ENCODE peak calls at places on chromosomes 16 and 17, in four cellular contexts. One of them, this sample, is unnamed.

GRCh38 chr16:47780213-47780612 is 319.1 kb downstream of the PHKB start:
- DNase-seq in PC-3: no peak
- DNase-seq in AG10803: no peak
- DNase-seq in fibroblast of the aortic adventitia: no peak
- DNase-seq in this sample: no peak

GRCh38 chr17:21549107-21549687 is 143.1 kb upstream of the KCNJ18 start:
- DNase-seq in PC-3: peak; percentile 40
- DNase-seq in AG10803: peak; percentile 63
- DNase-seq in fibroblast of the aortic adventitia: peak; percentile 66
- DNase-seq in this sample: no peak

GRCh38 chr17:43146649-43147048 is 21.5 kb upstream of the BRCA1 start:
- DNase-seq in PC-3: no peak
- DNase-seq in AG10803: no peak
- DNase-seq in fibroblast of the aortic adventitia: no peak
- DNase-seq in this sample: no peak

GRCh38 chr16:73125860-73126259 is 77.9 kb upstream of the ZFHX3 start:
- DNase-seq in PC-3: peak; percentile 13
- DNase-seq in AG10803: peak; percentile 83
- DNase-seq in fibroblast of the aortic adventitia: peak; percentile 92
- DNase-seq in this sample: peak; percentile 56

GRCh38 chr17:55264640-55265298 is at the start of gene HLF:
- DNase-seq in PC-3: peak; percentile 70
- DNase-seq in AG10803: peak; percentile 62
- DNase-seq in fibroblast of the aortic adventitia: peak; percentile 55
- DNase-seq in this sample: peak; percentile 51

GRCh38 chr16:50326835-50327465 is 41.8 kb downstream of the BRD7 start:
- DNase-seq in PC-3: peak; percentile 58
- DNase-seq in AG10803: peak; percentile 40
- DNase-seq in fibroblast of the aortic adventitia: peak; percentile 47
- DNase-seq in this sample: peak; percentile 63

GRCh38 chr17:3812284-3812683 is 11.3 kb upstream of the ITGAE start:
- DNase-seq in PC-3: no peak
- DNase-seq in AG10803: no peak
- DNase-seq in fibroblast of the aortic adventitia: no peak
- DNase-seq in this sample: no peak

GRCh38 chr17:27596571-27597187 is 34.3 kb upstream of the LGALS9 start:
- DNase-seq in PC-3: no peak
- DNase-seq in AG10803: no peak
- DNase-seq in fibroblast of the aortic adventitia: no peak
- DNase-seq in this sample: no peak

GRCh38 chr16:11668590-11669379 is 530 bp downstream of the SNN start:
- DNase-seq in PC-3: no peak
- DNase-seq in AG10803: no peak
- DNase-seq in fibroblast of the aortic adventitia: no peak
- DNase-seq in this sample: no peak

GRCh38 chr16:19542138-19542821 is 13.2 kb upstream of the VPS35L start:
- DNase-seq in PC-3: no peak
- DNase-seq in AG10803: no peak
- DNase-seq in fibroblast of the aortic adventitia: no peak
- DNase-seq in this sample: no peak

GRCh38 chr17:41178341-41178740 is 320 bp upstream of the KRTAP4-2 start:
- DNase-seq in PC-3: peak; percentile 43
- DNase-seq in AG10803: peak; percentile 46
- DNase-seq in fibroblast of the aortic adventitia: peak; percentile 22
- DNase-seq in this sample: no peak

GRCh38 chr16:49911430-49911829 is 55.5 kb upstream of the ZNF423 start:
- DNase-seq in PC-3: no peak
- DNase-seq in AG10803: no peak
- DNase-seq in fibroblast of the aortic adventitia: no peak
- DNase-seq in this sample: no peak

GRCh38 chr17:40932608-40933007 is 4.8 kb downstream of the KRT23 start:
- DNase-seq in PC-3: no peak
- DNase-seq in AG10803: no peak
- DNase-seq in fibroblast of the aortic adventitia: no peak
- DNase-seq in this sample: no peak

GRCh38 chr17:55705847-55706246 is 16.8 kb downstream of the TMEM100 start:
- DNase-seq in PC-3: peak; percentile 82
- DNase-seq in AG10803: no peak
- DNase-seq in fibroblast of the aortic adventitia: no peak
- DNase-seq in this sample: no peak

GRCh38 chr16:894841-895240 is 75.9 kb downstream of the LMF1 start:
- DNase-seq in PC-3: no peak
- DNase-seq in AG10803: no peak
- DNase-seq in fibroblast of the aortic adventitia: no peak
- DNase-seq in this sample: no peak

GRCh38 chr17:58507123-58507634 is 7.3 kb downstream of the MTMR4 start:
- DNase-seq in PC-3: no peak
- DNase-seq in AG10803: peak; percentile 16
- DNase-seq in fibroblast of the aortic adventitia: no peak
- DNase-seq in this sample: peak; percentile 30

GRCh38 chr17:65550075-65550635 is 11.3 kb downstream of the AXIN2 start:
- DNase-seq in PC-3: no peak
- DNase-seq in AG10803: no peak
- DNase-seq in fibroblast of the aortic adventitia: no peak
- DNase-seq in this sample: no peak

GRCh38 chr17:40596261-40596919 is 31.1 kb upstream of the CCR7 start:
- DNase-seq in PC-3: no peak
- DNase-seq in AG10803: no peak
- DNase-seq in fibroblast of the aortic adventitia: no peak
- DNase-seq in this sample: peak; percentile 14

GRCh38 chr17:12180644-12181261 is 160.1 kb downstream of the MAP2K4 start:
- DNase-seq in PC-3: peak; percentile 74
- DNase-seq in AG10803: peak; percentile 57
- DNase-seq in fibroblast of the aortic adventitia: peak; percentile 78
- DNase-seq in this sample: peak; percentile 69

GRCh38 chr17:8480011-8480976 is 44.6 kb downstream of the NDEL1 start:
- DNase-seq in PC-3: no peak
- DNase-seq in AG10803: no peak
- DNase-seq in fibroblast of the aortic adventitia: no peak
- DNase-seq in this sample: no peak

DNA sequence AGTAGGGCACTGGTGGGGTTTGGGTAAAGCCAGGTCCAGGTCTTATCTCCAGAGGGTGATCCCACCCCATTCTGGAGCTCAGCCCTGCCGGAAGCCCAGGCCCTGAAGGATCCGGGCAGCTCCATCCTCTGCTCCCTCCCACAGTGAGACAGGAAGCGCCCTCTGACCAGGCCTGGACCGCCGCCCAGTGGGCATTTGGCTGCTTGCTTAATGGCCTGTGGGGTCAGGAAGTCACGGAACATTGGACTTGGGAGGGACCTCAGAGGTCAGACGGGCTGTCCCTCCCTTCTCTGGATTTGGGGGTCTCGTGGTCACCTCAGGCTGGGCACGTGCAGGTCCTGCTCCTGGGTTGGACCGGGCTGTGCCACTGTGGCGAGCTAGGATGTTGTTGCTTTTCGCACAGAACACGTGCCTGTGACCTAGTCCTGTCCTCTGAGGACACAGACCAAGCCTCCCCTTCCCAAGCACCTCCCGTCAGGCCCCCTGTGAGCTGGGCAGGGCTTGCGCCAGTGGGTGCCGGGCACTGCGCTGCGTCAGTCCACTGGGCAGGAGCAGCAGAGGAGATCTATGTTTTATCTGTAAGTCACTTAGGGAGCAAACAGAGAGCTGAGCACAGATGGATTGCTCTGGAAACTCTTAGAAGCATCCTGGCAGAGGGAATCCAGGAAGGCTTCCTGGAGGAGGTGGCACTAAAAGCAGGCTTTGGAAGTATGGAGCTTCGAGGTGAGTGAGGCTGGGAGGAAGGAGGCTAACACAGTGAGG is 49.4 kb upstream of the GSE1 start:
- DNase-seq in PC-3: peak; percentile 4
- DNase-seq in AG10803: peak; percentile 34
- DNase-seq in fibroblast of the aortic adventitia: no peak
- DNase-seq in this sample: peak; percentile 83
- TF ChIP-seq CTCF in PC-3: no peak
- TF ChIP-seq CTCF in AG10803: no peak
- TF ChIP-seq CTCF in fibroblast of the aortic adventitia: no peak
- TF ChIP-seq CTCF in this sample: peak; percentile 53

GRCh38 chr16:87012954-87013938 is 303.9 kb downstream of the C16orf95 start:
- DNase-seq in PC-3: no peak
- DNase-seq in AG10803: no peak
- DNase-seq in fibroblast of the aortic adventitia: no peak
- DNase-seq in this sample: peak; percentile 38

GRCh38 chr16:87014112-87014511 is 303.1 kb downstream of the C16orf95 start:
- DNase-seq in PC-3: no peak
- DNase-seq in AG10803: no peak
- DNase-seq in fibroblast of the aortic adventitia: no peak
- DNase-seq in this sample: no peak

GRCh38 chr16:87016636-87017035 is 300.6 kb downstream of the C16orf95 start:
- DNase-seq in PC-3: no peak
- DNase-seq in AG10803: no peak
- DNase-seq in fibroblast of the aortic adventitia: no peak
- DNase-seq in this sample: no peak

GRCh38 chr16:87016056-87016455 is 301.1 kb downstream of the C16orf95 start:
- DNase-seq in PC-3: no peak
- DNase-seq in AG10803: no peak
- DNase-seq in fibroblast of the aortic adventitia: no peak
- DNase-seq in this sample: no peak

DNA sequence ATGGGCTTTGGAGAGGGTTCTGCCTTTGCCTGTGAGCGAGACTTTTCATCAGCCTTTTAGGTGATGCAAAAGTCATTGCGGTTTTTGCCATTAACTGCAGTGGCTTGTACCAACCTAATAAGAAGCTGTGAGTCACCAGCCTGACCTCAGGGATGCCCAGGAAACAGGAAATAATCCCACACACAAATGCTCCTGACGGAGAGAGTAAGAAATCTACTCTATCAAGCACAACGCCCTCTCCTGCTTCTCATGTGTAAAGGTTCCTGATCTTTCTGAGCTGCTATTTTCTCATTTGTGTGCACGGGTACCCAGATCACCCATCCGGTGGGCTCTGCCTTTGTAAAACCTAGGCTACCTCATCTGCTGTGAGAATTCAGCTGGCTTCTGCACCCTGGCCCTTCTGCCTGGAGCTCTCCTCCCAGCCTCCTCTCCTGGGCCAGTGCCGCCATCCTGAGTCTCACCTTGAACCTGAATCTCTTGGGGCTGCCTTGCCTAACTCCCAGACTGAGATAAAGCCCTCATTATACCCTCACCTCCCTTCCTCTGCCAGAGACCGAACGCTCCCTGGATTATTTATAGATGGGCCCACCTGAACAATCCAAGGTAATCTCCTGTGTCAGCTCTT is 299.7 kb downstream of the C16orf95 start:
- DNase-seq in PC-3: peak; percentile 80
- DNase-seq in AG10803: peak; percentile 79
- DNase-seq in fibroblast of the aortic adventitia: peak; percentile 68
- DNase-seq in this sample: peak; percentile 86
- TF ChIP-seq CTCF in PC-3: peak; percentile 63
- TF ChIP-seq CTCF in AG10803: peak; percentile 50
- TF ChIP-seq CTCF in fibroblast of the aortic adventitia: peak; percentile 24
- TF ChIP-seq CTCF in this sample: peak; percentile 41

DNA sequence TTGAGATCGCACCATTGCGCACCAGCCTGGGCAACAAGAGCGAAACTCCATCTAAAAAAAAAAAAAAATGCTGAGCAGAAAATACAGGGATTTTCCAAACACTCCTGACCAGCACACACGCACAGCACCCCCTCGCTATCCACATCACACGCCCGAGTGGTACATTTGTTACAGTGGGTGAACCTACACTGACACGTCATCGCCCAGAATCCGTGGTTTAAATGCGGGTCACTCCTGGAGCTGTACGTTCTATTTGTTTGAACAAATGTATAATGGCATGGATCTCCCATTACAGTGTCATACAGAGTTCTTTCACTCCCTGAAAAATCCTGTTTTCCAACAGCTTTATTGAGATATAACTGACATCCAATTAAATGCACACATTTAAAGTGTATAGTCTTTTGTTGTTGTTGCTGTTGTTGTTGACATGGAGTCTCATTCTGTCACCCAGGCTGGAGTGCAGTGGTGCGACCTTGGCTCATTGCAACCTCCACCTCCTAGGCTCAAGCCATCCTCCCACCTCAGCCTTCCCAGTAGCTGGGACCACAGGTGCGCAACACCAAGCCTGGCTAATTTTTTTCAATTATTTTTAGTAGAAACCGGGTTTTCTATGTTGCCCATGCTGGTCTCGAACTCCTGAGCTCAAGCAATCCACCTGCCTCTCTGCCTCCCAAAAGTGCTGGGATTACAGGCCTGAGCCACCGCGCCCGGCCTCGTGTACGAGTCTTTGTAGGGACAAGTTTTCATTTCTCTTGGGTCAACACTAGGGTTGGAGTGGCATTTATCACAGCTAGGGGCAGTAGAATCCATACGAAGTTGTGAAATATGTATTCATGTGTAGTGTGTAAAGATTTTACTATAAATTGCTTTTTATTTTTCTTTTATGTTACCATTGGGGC is 4.4 kb upstream of the CARHSP1 start:
- DNase-seq in PC-3: no peak
- DNase-seq in AG10803: no peak
- DNase-seq in fibroblast of the aortic adventitia: no peak
- DNase-seq in this sample: no peak
- TF ChIP-seq CTCF in PC-3: peak; percentile 34
- TF ChIP-seq CTCF in AG10803: peak; percentile 17
- TF ChIP-seq CTCF in fibroblast of the aortic adventitia: peak; percentile 14
- TF ChIP-seq CTCF in this sample: peak; percentile 21

GRCh38 chr16:88857728-88858339 is 907 bp downstream of the TRAPPC2L start:
- DNase-seq in PC-3: peak; percentile 67
- DNase-seq in AG10803: peak; percentile 72
- DNase-seq in fibroblast of the aortic adventitia: peak; percentile 75
- DNase-seq in this sample: peak; percentile 79
- TF ChIP-seq CTCF in PC-3: peak; percentile 76
- TF ChIP-seq CTCF in AG10803: peak; percentile 79
- TF ChIP-seq CTCF in fibroblast of the aortic adventitia: peak; percentile 89
- TF ChIP-seq CTCF in this sample: peak; percentile 81

GRCh38 chr17:75496005-75496404 is 19.3 kb downstream of the CASKIN2 start:
- DNase-seq in PC-3: no peak
- DNase-seq in AG10803: no peak
- DNase-seq in fibroblast of the aortic adventitia: no peak
- DNase-seq in this sample: no peak
- TF ChIP-seq CTCF in PC-3: no peak
- TF ChIP-seq CTCF in AG10803: no peak
- TF ChIP-seq CTCF in fibroblast of the aortic adventitia: no peak
- TF ChIP-seq CTCF in this sample: no peak

DNA sequence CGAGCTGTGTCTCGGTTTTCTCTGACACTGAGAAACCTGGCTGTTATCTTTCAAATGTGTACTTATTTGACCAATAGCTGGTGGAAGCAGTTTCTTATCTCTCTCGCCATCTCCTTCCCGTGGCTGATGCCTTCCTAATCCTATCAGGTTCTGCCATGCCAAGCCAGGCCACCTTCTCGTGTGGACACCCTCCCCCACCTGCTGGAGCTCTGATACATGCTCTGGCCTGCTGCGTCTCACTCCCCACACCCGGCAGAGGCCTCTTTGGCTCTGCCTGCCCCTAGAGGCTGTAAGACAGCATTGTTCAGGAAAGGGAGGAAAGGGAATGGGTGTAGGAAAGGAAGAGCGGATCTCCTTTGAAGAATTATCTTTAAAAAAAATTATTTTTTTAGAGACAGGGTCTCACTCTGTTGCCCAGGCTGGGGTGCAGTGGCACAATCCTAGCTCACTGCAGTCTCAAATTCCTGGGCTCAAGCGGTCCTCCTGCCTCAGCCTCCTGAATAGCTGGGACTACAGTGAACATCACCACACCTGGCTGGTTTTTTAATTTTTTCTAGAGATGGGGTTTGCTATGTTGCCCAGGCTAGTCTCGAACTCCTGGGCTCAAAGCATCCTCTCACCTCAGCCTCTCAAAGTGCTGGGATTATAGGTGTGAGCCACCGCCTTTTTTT is 7.5 kb upstream of the ARMC5 start:
- DNase-seq in PC-3: peak; percentile 60
- DNase-seq in AG10803: peak; percentile 79
- DNase-seq in fibroblast of the aortic adventitia: peak; percentile 51
- DNase-seq in this sample: peak; percentile 68
- TF ChIP-seq CTCF in PC-3: peak; percentile 55
- TF ChIP-seq CTCF in AG10803: peak; percentile 77
- TF ChIP-seq CTCF in fibroblast of the aortic adventitia: peak; percentile 71
- TF ChIP-seq CTCF in this sample: peak; percentile 75